ENCODE peak calls at places on chromosomes 5 and 9, in seven cellular contexts. One of them, this sample, is unnamed.

GRCh38 chr9:124725068-124725452 is 46.1 kb downstream of the NR6A1 start:
- DNase-seq in RWPE1: no peak
- DNase-seq in tibial nerve: no peak
- DNase-seq in chondrocyte: no peak
- DNase-seq in neural crest cell: no peak
- DNase-seq in activated CD8-positive, alpha-beta T cell treated with anti-CD3 and anti-CD28 coated beads for 36 hours: no peak
- DNase-seq in ovary: no peak
- DNase-seq in this sample: no peak

GRCh38 chr9:115884846-115885245 is 268.7 kb upstream of the PAPPA start:
- DNase-seq in ovary: no peak
- DNase-seq in tibial nerve: no peak
- DNase-seq in RWPE1: no peak
- DNase-seq in activated CD8-positive, alpha-beta T cell treated with anti-CD3 and anti-CD28 coated beads for 36 hours: no peak
- DNase-seq in neural crest cell: no peak
- DNase-seq in chondrocyte: no peak
- DNase-seq in this sample: no peak

GRCh38 chr9:134381671-134382505 is 55.6 kb downstream of the RXRA start:
- DNase-seq in tibial nerve: no peak
- DNase-seq in neural crest cell: no peak
- DNase-seq in activated CD8-positive, alpha-beta T cell treated with anti-CD3 and anti-CD28 coated beads for 36 hours: peak
- DNase-seq in ovary: no peak
- DNase-seq in chondrocyte: no peak
- DNase-seq in RWPE1: no peak
- DNase-seq in this sample: peak

GRCh38 chr5:14914603-14915277 is 43.2 kb upstream of the ANKH start:
- DNase-seq in neural crest cell: no peak
- DNase-seq in RWPE1: peak
- DNase-seq in tibial nerve: no peak
- DNase-seq in ovary: no peak
- DNase-seq in chondrocyte: no peak
- DNase-seq in activated CD8-positive, alpha-beta T cell treated with anti-CD3 and anti-CD28 coated beads for 36 hours: no peak
- DNase-seq in this sample: no peak

GRCh38 chr9:122325124-122325523 is 45.7 kb upstream of the PTGS1 start:
- DNase-seq in chondrocyte: no peak
- DNase-seq in neural crest cell: no peak
- DNase-seq in activated CD8-positive, alpha-beta T cell treated with anti-CD3 and anti-CD28 coated beads for 36 hours: no peak
- DNase-seq in RWPE1: no peak
- DNase-seq in ovary: no peak
- DNase-seq in tibial nerve: no peak
- DNase-seq in this sample: no peak

GRCh38 chr9:123102380-123103113 is 69.1 kb downstream of the GPR21 start:
- DNase-seq in tibial nerve: no peak
- DNase-seq in activated CD8-positive, alpha-beta T cell treated with anti-CD3 and anti-CD28 coated beads for 36 hours: no peak
- DNase-seq in ovary: no peak
- DNase-seq in neural crest cell: no peak
- DNase-seq in chondrocyte: no peak
- DNase-seq in RWPE1: no peak
- DNase-seq in this sample: no peak

GRCh38 chr5:69048233-69048632 is 45.6 kb upstream of the SLC30A5 start:
- DNase-seq in chondrocyte: no peak
- DNase-seq in tibial nerve: no peak
- DNase-seq in RWPE1: no peak
- DNase-seq in ovary: no peak
- DNase-seq in neural crest cell: no peak
- DNase-seq in activated CD8-positive, alpha-beta T cell treated with anti-CD3 and anti-CD28 coated beads for 36 hours: no peak
- DNase-seq in this sample: no peak

GRCh38 chr5:82011761-82012160 is 39.9 kb downstream of the ATG10 start:
- DNase-seq in ovary: no peak
- DNase-seq in chondrocyte: no peak
- DNase-seq in activated CD8-positive, alpha-beta T cell treated with anti-CD3 and anti-CD28 coated beads for 36 hours: no peak
- DNase-seq in tibial nerve: no peak
- DNase-seq in neural crest cell: no peak
- DNase-seq in RWPE1: no peak
- DNase-seq in this sample: no peak

GRCh38 chr5:40486437-40487270 is 193.1 kb upstream of the PTGER4 start:
- DNase-seq in tibial nerve: peak
- DNase-seq in ovary: no peak
- DNase-seq in RWPE1: no peak
- DNase-seq in chondrocyte: no peak
- DNase-seq in neural crest cell: no peak
- DNase-seq in activated CD8-positive, alpha-beta T cell treated with anti-CD3 and anti-CD28 coated beads for 36 hours: peak
- DNase-seq in this sample: peak

GRCh38 chr9:33184947-33185346 is 17.8 kb upstream of the B4GALT1 start:
- DNase-seq in neural crest cell: no peak
- DNase-seq in activated CD8-positive, alpha-beta T cell treated with anti-CD3 and anti-CD28 coated beads for 36 hours: no peak
- DNase-seq in chondrocyte: no peak
- DNase-seq in ovary: no peak
- DNase-seq in RWPE1: peak
- DNase-seq in tibial nerve: no peak
- DNase-seq in this sample: no peak

GRCh38 chr9:33177633-33178032 is 10.5 kb upstream of the B4GALT1 start:
- DNase-seq in ovary: no peak
- DNase-seq in tibial nerve: no peak
- DNase-seq in neural crest cell: no peak
- DNase-seq in RWPE1: no peak
- DNase-seq in activated CD8-positive, alpha-beta T cell treated with anti-CD3 and anti-CD28 coated beads for 36 hours: no peak
- DNase-seq in chondrocyte: no peak
- DNase-seq in this sample: no peak

GRCh38 chr9:33175633-33176325 is 8.6 kb upstream of the B4GALT1 start:
- DNase-seq in neural crest cell: no peak
- DNase-seq in activated CD8-positive, alpha-beta T cell treated with anti-CD3 and anti-CD28 coated beads for 36 hours: no peak
- DNase-seq in ovary: no peak
- DNase-seq in chondrocyte: no peak
- DNase-seq in tibial nerve: no peak
- DNase-seq in RWPE1: no peak
- DNase-seq in this sample: no peak

GRCh38 chr9:33180526-33181184 is 13.5 kb upstream of the B4GALT1 start:
- DNase-seq in ovary: no peak
- DNase-seq in RWPE1: no peak
- DNase-seq in activated CD8-positive, alpha-beta T cell treated with anti-CD3 and anti-CD28 coated beads for 36 hours: no peak
- DNase-seq in chondrocyte: no peak
- DNase-seq in tibial nerve: no peak
- DNase-seq in neural crest cell: no peak
- DNase-seq in this sample: no peak

DNA sequence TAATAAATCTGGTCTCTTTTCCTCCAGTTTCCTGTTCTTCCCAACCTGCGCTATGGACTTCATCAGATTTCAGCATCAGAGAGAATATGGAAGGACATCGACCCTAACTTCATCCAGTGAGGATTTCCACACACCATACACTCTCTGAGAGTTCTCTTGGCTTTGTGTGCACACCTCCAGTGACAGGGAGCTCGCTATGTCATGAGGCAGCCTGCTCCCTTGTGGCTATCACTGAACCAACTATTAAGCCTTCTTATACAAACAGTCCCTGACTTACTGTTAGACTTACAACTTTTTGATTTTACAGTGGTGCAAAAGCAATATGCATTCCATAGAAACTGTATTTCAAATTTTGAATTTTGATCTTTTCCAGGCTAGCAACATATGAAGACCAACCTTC is 12.2 kb upstream of the B4GALT1 start:
- DNase-seq in chondrocyte: no peak
- DNase-seq in ovary: no peak
- DNase-seq in neural crest cell: no peak
- DNase-seq in activated CD8-positive, alpha-beta T cell treated with anti-CD3 and anti-CD28 coated beads for 36 hours: no peak
- DNase-seq in tibial nerve: no peak
- DNase-seq in RWPE1: no peak
- DNase-seq in this sample: no peak
- TF ChIP-seq CTCF in chondrocyte: peak
- TF ChIP-seq CTCF in ovary: no peak
- TF ChIP-seq CTCF in neural crest cell: no peak
- TF ChIP-seq CTCF in activated CD8-positive, alpha-beta T cell treated with anti-CD3 and anti-CD28 coated beads for 36 hours: no peak
- TF ChIP-seq CTCF in tibial nerve: no peak
- TF ChIP-seq CTCF in RWPE1: no peak
- TF ChIP-seq CTCF in this sample: no peak

GRCh38 chr5:153147891-153148623 is 342.4 kb upstream of the GRIA1 start:
- DNase-seq in tibial nerve: no peak
- DNase-seq in RWPE1: peak
- DNase-seq in ovary: no peak
- DNase-seq in neural crest cell: no peak
- DNase-seq in activated CD8-positive, alpha-beta T cell treated with anti-CD3 and anti-CD28 coated beads for 36 hours: no peak
- DNase-seq in chondrocyte: no peak
- DNase-seq in this sample: peak
- TF ChIP-seq CTCF in tibial nerve: peak
- TF ChIP-seq CTCF in RWPE1: peak
- TF ChIP-seq CTCF in ovary: no peak
- TF ChIP-seq CTCF in neural crest cell: peak
- TF ChIP-seq CTCF in activated CD8-positive, alpha-beta T cell treated with anti-CD3 and anti-CD28 coated beads for 36 hours: peak
- TF ChIP-seq CTCF in chondrocyte: peak
- TF ChIP-seq CTCF in this sample: peak

GRCh38 chr9:87749335-87750035 is 23.6 kb downstream of the CTSL start:
- DNase-seq in RWPE1: no peak
- DNase-seq in ovary: no peak
- DNase-seq in neural crest cell: no peak
- DNase-seq in tibial nerve: no peak
- DNase-seq in activated CD8-positive, alpha-beta T cell treated with anti-CD3 and anti-CD28 coated beads for 36 hours: no peak
- DNase-seq in chondrocyte: no peak
- DNase-seq in this sample: no peak
- TF ChIP-seq CTCF in RWPE1: no peak
- TF ChIP-seq CTCF in ovary: no peak
- TF ChIP-seq CTCF in neural crest cell: no peak
- TF ChIP-seq CTCF in tibial nerve: no peak
- TF ChIP-seq CTCF in activated CD8-positive, alpha-beta T cell treated with anti-CD3 and anti-CD28 coated beads for 36 hours: no peak
- TF ChIP-seq CTCF in chondrocyte: no peak
- TF ChIP-seq CTCF in this sample: no peak

DNA sequence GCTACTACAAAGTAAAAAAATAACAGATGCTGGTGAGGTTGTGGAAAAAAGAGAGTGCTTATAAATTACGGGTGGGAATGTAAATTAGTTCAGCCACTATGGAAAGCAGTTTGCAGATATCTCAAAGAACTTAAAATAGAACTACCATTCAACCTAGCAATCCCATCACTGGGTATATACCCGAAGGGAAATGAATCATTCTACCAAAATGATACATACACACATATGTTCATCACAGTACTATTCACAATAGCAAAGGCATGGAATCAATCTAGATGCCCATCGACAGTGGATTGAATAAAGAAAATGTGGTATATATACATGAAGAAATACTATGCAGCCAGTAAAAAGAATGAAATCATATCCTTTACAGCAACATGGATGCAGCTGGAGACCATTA is 6.3 kb upstream of the TEX10 start:
- DNase-seq in tibial nerve: no peak
- DNase-seq in neural crest cell: no peak
- DNase-seq in chondrocyte: no peak
- DNase-seq in activated CD8-positive, alpha-beta T cell treated with anti-CD3 and anti-CD28 coated beads for 36 hours: no peak
- DNase-seq in RWPE1: no peak
- DNase-seq in ovary: no peak
- DNase-seq in this sample: no peak
- TF ChIP-seq CTCF in tibial nerve: no peak
- TF ChIP-seq CTCF in neural crest cell: no peak
- TF ChIP-seq CTCF in chondrocyte: no peak
- TF ChIP-seq CTCF in activated CD8-positive, alpha-beta T cell treated with anti-CD3 and anti-CD28 coated beads for 36 hours: no peak
- TF ChIP-seq CTCF in RWPE1: no peak
- TF ChIP-seq CTCF in ovary: no peak
- TF ChIP-seq CTCF in this sample: no peak

GRCh38 chr5:102536323-102536928 is 37.6 kb upstream of the SLCO6A1 start:
- DNase-seq in activated CD8-positive, alpha-beta T cell treated with anti-CD3 and anti-CD28 coated beads for 36 hours: no peak
- DNase-seq in tibial nerve: no peak
- DNase-seq in chondrocyte: no peak
- DNase-seq in RWPE1: peak
- DNase-seq in neural crest cell: no peak
- DNase-seq in ovary: no peak
- DNase-seq in this sample: no peak
- TF ChIP-seq CTCF in activated CD8-positive, alpha-beta T cell treated with anti-CD3 and anti-CD28 coated beads for 36 hours: peak
- TF ChIP-seq CTCF in tibial nerve: no peak
- TF ChIP-seq CTCF in chondrocyte: peak
- TF ChIP-seq CTCF in RWPE1: peak
- TF ChIP-seq CTCF in neural crest cell: peak
- TF ChIP-seq CTCF in ovary: no peak
- TF ChIP-seq CTCF in this sample: no peak

This sample was measured in GM20000.